ENCODE peak calls at places on chromosomes 1 and 21, in nine cellular contexts. One of them, this sample, is unnamed.

GRCh38 chr1:218525451-218526197 is 180.5 kb downstream of the TGFB2 start:
- DNase-seq in adrenal gland: no peak
- DNase-seq in choroid plexus epithelial cell: no peak
- DNase-seq in heart right ventricle: no peak
- DNase-seq in colonic mucosa: no peak
- DNase-seq in dorsolateral prefrontal cortex: no peak
- DNase-seq in heart left ventricle: no peak
- DNase-seq in ovary: no peak
- DNase-seq in endodermal cell: no peak
- DNase-seq in this sample: no peak

GRCh38 chr1:21237386-21238088 is 52.7 kb downstream of the ECE1 start:
- DNase-seq in ovary: no peak
- DNase-seq in adrenal gland: peak
- DNase-seq in colonic mucosa: no peak
- DNase-seq in choroid plexus epithelial cell: no peak
- DNase-seq in endodermal cell: no peak
- DNase-seq in heart right ventricle: peak
- DNase-seq in dorsolateral prefrontal cortex: no peak
- DNase-seq in heart left ventricle: peak
- DNase-seq in this sample: no peak

GRCh38 chr1:155003227-155003765 is 694 bp downstream of the ZBTB7B start:
- DNase-seq in colonic mucosa: peak
- DNase-seq in ovary: peak
- DNase-seq in heart left ventricle: no peak
- DNase-seq in endodermal cell: peak
- DNase-seq in adrenal gland: no peak
- DNase-seq in heart right ventricle: no peak
- DNase-seq in choroid plexus epithelial cell: peak
- DNase-seq in dorsolateral prefrontal cortex: peak
- DNase-seq in this sample: no peak

GRCh38 chr1:204041803-204042505 is 31.0 kb upstream of the SOX13 start:
- DNase-seq in ovary: no peak
- DNase-seq in endodermal cell: no peak
- DNase-seq in dorsolateral prefrontal cortex: peak
- DNase-seq in heart right ventricle: no peak
- DNase-seq in adrenal gland: peak
- DNase-seq in choroid plexus epithelial cell: peak
- DNase-seq in colonic mucosa: no peak
- DNase-seq in heart left ventricle: no peak
- DNase-seq in this sample: no peak

GRCh38 chr1:150576367-150576711 is 3.1 kb downstream of the MCL1 start:
- DNase-seq in colonic mucosa: no peak
- DNase-seq in heart right ventricle: no peak
- DNase-seq in choroid plexus epithelial cell: no peak
- DNase-seq in heart left ventricle: no peak
- DNase-seq in ovary: no peak
- DNase-seq in endodermal cell: no peak
- DNase-seq in dorsolateral prefrontal cortex: no peak
- DNase-seq in adrenal gland: no peak
- DNase-seq in this sample: no peak

GRCh38 chr1:100152271-100152670 is 19.3 kb downstream of the TRMT13 start:
- DNase-seq in dorsolateral prefrontal cortex: no peak
- DNase-seq in ovary: no peak
- DNase-seq in heart right ventricle: no peak
- DNase-seq in colonic mucosa: no peak
- DNase-seq in endodermal cell: no peak
- DNase-seq in choroid plexus epithelial cell: no peak
- DNase-seq in adrenal gland: no peak
- DNase-seq in heart left ventricle: no peak
- DNase-seq in this sample: no peak

GRCh38 chr1:119725626-119726025 is 13.9 kb downstream of the PHGDH start:
- DNase-seq in dorsolateral prefrontal cortex: no peak
- DNase-seq in adrenal gland: no peak
- DNase-seq in ovary: no peak
- DNase-seq in endodermal cell: no peak
- DNase-seq in colonic mucosa: no peak
- DNase-seq in heart left ventricle: no peak
- DNase-seq in heart right ventricle: no peak
- DNase-seq in choroid plexus epithelial cell: no peak
- DNase-seq in this sample: no peak

GRCh38 chr1:101142244-101142643 is 94.6 kb upstream of the S1PR1 start:
- DNase-seq in endodermal cell: no peak
- DNase-seq in adrenal gland: no peak
- DNase-seq in colonic mucosa: no peak
- DNase-seq in heart right ventricle: no peak
- DNase-seq in ovary: no peak
- DNase-seq in dorsolateral prefrontal cortex: no peak
- DNase-seq in choroid plexus epithelial cell: no peak
- DNase-seq in heart left ventricle: no peak
- DNase-seq in this sample: no peak

GRCh38 chr21:45381036-45381787 is 23.8 kb upstream of the COL18A1 start:
- DNase-seq in colonic mucosa: no peak
- DNase-seq in heart right ventricle: no peak
- DNase-seq in dorsolateral prefrontal cortex: no peak
- DNase-seq in heart left ventricle: peak
- DNase-seq in ovary: peak
- DNase-seq in adrenal gland: no peak
- DNase-seq in choroid plexus epithelial cell: no peak
- DNase-seq in endodermal cell: peak
- DNase-seq in this sample: peak

GRCh38 chr1:164774819-164775654 is 216.1 kb downstream of the PBX1 start:
- DNase-seq in endodermal cell: peak
- DNase-seq in colonic mucosa: peak
- DNase-seq in adrenal gland: no peak
- DNase-seq in choroid plexus epithelial cell: peak
- DNase-seq in heart right ventricle: no peak
- DNase-seq in heart left ventricle: no peak
- DNase-seq in ovary: no peak
- DNase-seq in dorsolateral prefrontal cortex: no peak
- DNase-seq in this sample: no peak

GRCh38 chr1:56189946-56190920 is 389.1 kb downstream of the PLPP3 start:
- DNase-seq in endodermal cell: peak
- DNase-seq in heart left ventricle: no peak
- DNase-seq in dorsolateral prefrontal cortex: no peak
- DNase-seq in choroid plexus epithelial cell: peak
- DNase-seq in adrenal gland: no peak
- DNase-seq in heart right ventricle: no peak
- DNase-seq in ovary: no peak
- DNase-seq in colonic mucosa: no peak
- DNase-seq in this sample: no peak

GRCh38 chr1:168636642-168637111 is 60.3 kb downstream of the XCL1 start:
- DNase-seq in dorsolateral prefrontal cortex: no peak
- DNase-seq in colonic mucosa: peak
- DNase-seq in endodermal cell: no peak
- DNase-seq in heart left ventricle: peak
- DNase-seq in adrenal gland: peak
- DNase-seq in choroid plexus epithelial cell: peak
- DNase-seq in ovary: no peak
- DNase-seq in heart right ventricle: no peak
- DNase-seq in this sample: no peak

GRCh38 chr1:112702067-112702395 is 4.9 kb downstream of the RHOC start:
- DNase-seq in choroid plexus epithelial cell: no peak
- DNase-seq in heart right ventricle: no peak
- DNase-seq in colonic mucosa: no peak
- DNase-seq in ovary: peak
- DNase-seq in endodermal cell: no peak
- DNase-seq in heart left ventricle: no peak
- DNase-seq in dorsolateral prefrontal cortex: no peak
- DNase-seq in adrenal gland: no peak
- DNase-seq in this sample: no peak

GRCh38 chr1:53343831-53344668 is 16.2 kb upstream of the LRP8 start:
- DNase-seq in ovary: peak
- DNase-seq in choroid plexus epithelial cell: peak
- DNase-seq in endodermal cell: peak
- DNase-seq in dorsolateral prefrontal cortex: no peak
- DNase-seq in heart left ventricle: no peak
- DNase-seq in colonic mucosa: peak
- DNase-seq in adrenal gland: no peak
- DNase-seq in heart right ventricle: no peak
- DNase-seq in this sample: no peak

GRCh38 chr1:159229896-159230295 is 25.2 kb downstream of the ACKR1 start:
- DNase-seq in ovary: no peak
- DNase-seq in heart right ventricle: no peak
- DNase-seq in endodermal cell: no peak
- DNase-seq in choroid plexus epithelial cell: no peak
- DNase-seq in colonic mucosa: no peak
- DNase-seq in heart left ventricle: no peak
- DNase-seq in adrenal gland: no peak
- DNase-seq in dorsolateral prefrontal cortex: no peak
- DNase-seq in this sample: no peak

GRCh38 chr1:93042134-93042821 is 36.8 kb upstream of the MTF2 start:
- DNase-seq in endodermal cell: no peak
- DNase-seq in heart left ventricle: no peak
- DNase-seq in choroid plexus epithelial cell: peak
- DNase-seq in dorsolateral prefrontal cortex: no peak
- DNase-seq in colonic mucosa: peak
- DNase-seq in heart right ventricle: no peak
- DNase-seq in ovary: no peak
- DNase-seq in adrenal gland: no peak
- DNase-seq in this sample: no peak

GRCh38 chr1:111604931-111605330 is 14.7 kb upstream of the RAP1A start:
- DNase-seq in adrenal gland: no peak
- DNase-seq in heart right ventricle: no peak
- DNase-seq in ovary: no peak
- DNase-seq in choroid plexus epithelial cell: peak
- DNase-seq in dorsolateral prefrontal cortex: no peak
- DNase-seq in colonic mucosa: no peak
- DNase-seq in heart left ventricle: no peak
- DNase-seq in endodermal cell: no peak
- DNase-seq in this sample: no peak

GRCh38 chr1:3410435-3410915 is 44.0 kb upstream of the ARHGEF16 start:
- DNase-seq in ovary: no peak
- DNase-seq in dorsolateral prefrontal cortex: no peak
- DNase-seq in colonic mucosa: no peak
- DNase-seq in choroid plexus epithelial cell: no peak
- DNase-seq in heart left ventricle: no peak
- DNase-seq in heart right ventricle: no peak
- DNase-seq in endodermal cell: no peak
- DNase-seq in adrenal gland: no peak
- DNase-seq in this sample: no peak
- TF ChIP-seq CTCF in ovary: no peak
- TF ChIP-seq CTCF in dorsolateral prefrontal cortex: no peak
- TF ChIP-seq CTCF in colonic mucosa: no peak
- TF ChIP-seq CTCF in choroid plexus epithelial cell: no peak
- TF ChIP-seq CTCF in heart left ventricle: no peak
- TF ChIP-seq CTCF in heart right ventricle: no peak
- TF ChIP-seq CTCF in endodermal cell: no peak
- TF ChIP-seq CTCF in adrenal gland: no peak
- TF ChIP-seq CTCF in this sample: no peak

GRCh38 chr1:94527447-94528031 is 14.0 kb downstream of the F3 start:
- DNase-seq in heart right ventricle: no peak
- DNase-seq in ovary: no peak
- DNase-seq in endodermal cell: no peak
- DNase-seq in colonic mucosa: no peak
- DNase-seq in choroid plexus epithelial cell: peak
- DNase-seq in dorsolateral prefrontal cortex: no peak
- DNase-seq in adrenal gland: no peak
- DNase-seq in heart left ventricle: no peak
- DNase-seq in this sample: no peak
- TF ChIP-seq CTCF in heart right ventricle: no peak
- TF ChIP-seq CTCF in ovary: no peak
- TF ChIP-seq CTCF in endodermal cell: peak
- TF ChIP-seq CTCF in colonic mucosa: no peak
- TF ChIP-seq CTCF in choroid plexus epithelial cell: peak
- TF ChIP-seq CTCF in dorsolateral prefrontal cortex: no peak
- TF ChIP-seq CTCF in adrenal gland: peak
- TF ChIP-seq CTCF in heart left ventricle: no peak
- TF ChIP-seq CTCF in this sample: no peak

GRCh38 chr1:198599749-198600148 is 39.1 kb upstream of the PTPRC start:
- DNase-seq in dorsolateral prefrontal cortex: no peak
- DNase-seq in heart left ventricle: no peak
- DNase-seq in heart right ventricle: no peak
- DNase-seq in colonic mucosa: no peak
- DNase-seq in choroid plexus epithelial cell: no peak
- DNase-seq in adrenal gland: no peak
- DNase-seq in ovary: no peak
- DNase-seq in endodermal cell: no peak
- DNase-seq in this sample: no peak

GRCh38 chr1:198600906-198601305 is 37.9 kb upstream of the PTPRC start:
- DNase-seq in endodermal cell: peak
- DNase-seq in ovary: no peak
- DNase-seq in colonic mucosa: no peak
- DNase-seq in adrenal gland: no peak
- DNase-seq in heart left ventricle: no peak
- DNase-seq in dorsolateral prefrontal cortex: no peak
- DNase-seq in choroid plexus epithelial cell: no peak
- DNase-seq in heart right ventricle: no peak
- DNase-seq in this sample: no peak

GRCh38 chr1:198597690-198598430 is 41.0 kb upstream of the PTPRC start:
- DNase-seq in heart right ventricle: no peak
- DNase-seq in colonic mucosa: no peak
- DNase-seq in ovary: no peak
- DNase-seq in adrenal gland: no peak
- DNase-seq in heart left ventricle: no peak
- DNase-seq in choroid plexus epithelial cell: no peak
- DNase-seq in endodermal cell: no peak
- DNase-seq in dorsolateral prefrontal cortex: no peak
- DNase-seq in this sample: no peak

GRCh38 chr1:198595765-198596164 is 43.1 kb upstream of the PTPRC start:
- DNase-seq in colonic mucosa: no peak
- DNase-seq in ovary: no peak
- DNase-seq in endodermal cell: no peak
- DNase-seq in dorsolateral prefrontal cortex: no peak
- DNase-seq in choroid plexus epithelial cell: no peak
- DNase-seq in adrenal gland: no peak
- DNase-seq in heart right ventricle: no peak
- DNase-seq in heart left ventricle: no peak
- DNase-seq in this sample: no peak

DNA sequence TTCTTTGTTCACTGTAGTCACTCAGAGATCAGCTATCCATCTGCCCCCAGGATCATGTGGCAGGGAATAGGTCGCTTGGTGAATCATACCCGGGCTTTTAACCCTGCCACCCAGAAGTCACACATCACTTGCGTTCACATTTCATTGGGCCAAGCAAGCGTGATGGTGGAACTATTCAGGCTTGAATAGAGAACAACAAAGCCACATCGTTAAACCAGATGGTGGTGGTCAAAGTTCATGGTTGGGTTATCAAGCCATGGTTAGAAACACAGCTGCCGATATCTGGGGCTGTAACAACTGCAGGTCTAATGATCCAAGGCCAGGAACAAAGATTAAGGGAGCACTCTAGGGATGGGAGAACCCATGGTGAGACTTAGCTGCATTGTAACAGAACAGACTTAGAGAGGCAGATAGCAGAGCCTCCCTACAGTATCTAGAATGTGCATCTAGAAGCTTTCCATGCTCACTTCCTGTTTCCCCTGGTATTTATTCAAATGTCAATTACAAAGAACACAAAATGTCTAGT is 40.0 kb upstream of the PTPRC start:
- DNase-seq in heart left ventricle: no peak
- DNase-seq in heart right ventricle: no peak
- DNase-seq in dorsolateral prefrontal cortex: no peak
- DNase-seq in colonic mucosa: no peak
- DNase-seq in endodermal cell: no peak
- DNase-seq in adrenal gland: no peak
- DNase-seq in choroid plexus epithelial cell: no peak
- DNase-seq in ovary: no peak
- DNase-seq in this sample: no peak
- TF ChIP-seq CTCF in heart left ventricle: no peak
- TF ChIP-seq CTCF in heart right ventricle: no peak
- TF ChIP-seq CTCF in dorsolateral prefrontal cortex: no peak
- TF ChIP-seq CTCF in colonic mucosa: no peak
- TF ChIP-seq CTCF in endodermal cell: no peak
- TF ChIP-seq CTCF in adrenal gland: no peak
- TF ChIP-seq CTCF in choroid plexus epithelial cell: no peak
- TF ChIP-seq CTCF in ovary: no peak
- TF ChIP-seq CTCF in this sample: no peak

GRCh38 chr1:247373721-247374141 is 42.1 kb upstream of the ZNF496 start:
- DNase-seq in colonic mucosa: peak
- DNase-seq in heart right ventricle: peak
- DNase-seq in adrenal gland: peak
- DNase-seq in choroid plexus epithelial cell: peak
- DNase-seq in endodermal cell: peak
- DNase-seq in ovary: peak
- DNase-seq in dorsolateral prefrontal cortex: peak
- DNase-seq in heart left ventricle: no peak
- DNase-seq in this sample: peak
- TF ChIP-seq CTCF in colonic mucosa: peak
- TF ChIP-seq CTCF in heart right ventricle: peak
- TF ChIP-seq CTCF in adrenal gland: peak
- TF ChIP-seq CTCF in choroid plexus epithelial cell: peak
- TF ChIP-seq CTCF in endodermal cell: peak
- TF ChIP-seq CTCF in ovary: no peak
- TF ChIP-seq CTCF in dorsolateral prefrontal cortex: peak
- TF ChIP-seq CTCF in heart left ventricle: peak
- TF ChIP-seq CTCF in this sample: peak